ENCODE peak calls at places on chromosomes 7 and 10, in four cellular contexts. L is WTC11, X is K562, T is HepG2. N is an unnamed sample.

GRCh38 chr7:122100021-122100420 is 44.0 kb downstream of the AASS start:
- DNase-seq in L (no peak), X (no peak), T (no peak), N (no peak)

GRCh38 chr10:130243015-130243414 is 106.8 kb downstream of the GLRX3 start:
- DNase-seq in X (no peak), L (no peak), T (no peak), N (no peak)

GRCh38 chr7:12638851-12639467 is 48.5 kb upstream of the ARL4A start:
- DNase-seq in T (peak), L (no peak), X (peak), N (peak)

GRCh38 chr7:23346316-23346715 is 47.2 kb downstream of the MALSU1 start:
- DNase-seq in L (no peak), T (no peak), X (no peak), N (no peak)

GRCh38 chr7:7138897-7139296 is 43.4 kb upstream of the C1GALT1 start:
- DNase-seq in X (no peak), L (no peak), T (no peak), N (no peak)

GRCh38 chr7:150941351-150941982 is 36.7 kb downstream of the KCNH2 start:
- DNase-seq in L (no peak), X (no peak), T (no peak), N (no peak)

GRCh38 chr10:129934196-129934925 is 29.7 kb downstream of the EBF3 start:
- DNase-seq in T (no peak), X (no peak), L (no peak), N (no peak)

GRCh38 chr10:65291276-65291675 is 1634.6 kb upstream of the LRRTM3 start:
- DNase-seq in L (no peak), T (no peak), X (no peak), N (no peak)

GRCh38 chr10:61760943-61761824 is 98.5 kb downstream of the CABCOCO1 start:
- DNase-seq in T (no peak), X (no peak), L (no peak), N (no peak)

GRCh38 chr10:98790817-98791216 is 344.1 kb upstream of the HPS1 start:
- DNase-seq in L (no peak), X (peak), T (no peak), N (peak)

GRCh38 chr7:34121366-34121765 is 216.0 kb downstream of the BMPER start:
- DNase-seq in T (no peak), X (no peak), L (no peak), N (no peak)

GRCh38 chr10:48439581-48440041 is 133.1 kb downstream of the MAPK8 start:
- DNase-seq in X (peak), L (no peak), T (peak), N (no peak)

GRCh38 chr10:88245974-88246511 is 337.1 kb downstream of the RNLS start:
- DNase-seq in T (no peak), X (no peak), L (no peak), N (no peak)

GRCh38 chr7:142557971-142558582 is 191.2 kb upstream of the PRSS1 start:
- DNase-seq in X (peak), T (peak), L (peak), N (peak)

GRCh38 chr7:33432825-33433224 is 303.5 kb downstream of the BBS9 start:
- DNase-seq in T (no peak), X (no peak), L (no peak), N (no peak)

GRCh38 chr10:49767752-49768151 is 5.6 kb upstream of the OGDHL start:
- DNase-seq in X (no peak), T (no peak), L (peak), N (no peak)

GRCh38 chr10:72875250-72876055 is 18.1 kb upstream of the OIT3 start:
- DNase-seq in L (no peak), X (peak), T (peak), N (peak)

GRCh38 chr10:5142199-5142598 is 42.8 kb downstream of the AKR1C8 start:
- DNase-seq in T (peak), X (no peak), L (no peak), N (no peak)

GRCh38 chr7:105990726-105991465 is 27.8 kb downstream of the CDHR3 start:
- DNase-seq in X (peak), L (peak), T (no peak), N (no peak)

GRCh38 chr10:59968705-59969104 is 62.3 kb upstream of the CCDC6 start:
- DNase-seq in X (no peak), T (no peak), L (no peak), N (no peak)

GRCh38 chr10:58475322-58476277 is 37.1 kb upstream of the BICC1 start:
- DNase-seq in X (no peak), L (no peak), T (no peak), N (no peak)

GRCh38 chr10:55374060-55374459 is 573.0 kb upstream of the PCDH15 start:
- DNase-seq in L (no peak), T (peak), X (no peak), N (no peak)

GRCh38 chr10:132826524-132827422 is 40.8 kb upstream of the NKX6-2 start:
- DNase-seq in T (no peak), X (no peak), L (no peak), N (no peak)

GRCh38 chr7:148916186-148916585 is 32.1 kb upstream of the EZH2 start:
- DNase-seq in T (no peak), L (no peak), X (no peak), N (no peak)

GRCh38 chr10:58796242-58796641 is 283.6 kb downstream of the BICC1 start:
- DNase-seq in X (no peak), L (no peak), T (no peak), N (no peak)

GRCh38 chr10:117533507-117534281 is 8.9 kb upstream of the EMX2 start:
- DNase-seq in T (no peak), L (no peak), X (no peak), N (no peak)

GRCh38 chr10:28054211-28054888 is 55.5 kb upstream of the ODAD2 start:
- DNase-seq in L (no peak), T (no peak), X (no peak), N (no peak)

GRCh38 chr7:47047384-47047783 is 534.5 kb downstream of the TNS3 start:
- DNase-seq in L (no peak), T (no peak), X (no peak), N (no peak)

GRCh38 chr7:155167706-155168365 is 97.7 kb downstream of the HTR5A start:
- DNase-seq in L (no peak), X (no peak), T (no peak), N (no peak)

GRCh38 chr7:47979145-47979831 is at the start of gene HUS1:
- DNase-seq in T (peak), X (peak), L (peak), N (peak)

GRCh38 chr10:94630017-94630688 is 53.4 kb upstream of the CYP2C18 start:
- DNase-seq in T (peak), L (no peak), X (peak), N (peak)

GRCh38 chr7:5477126-5477525 is 53.5 kb upstream of the TNRC18 start:
- DNase-seq in L (no peak), X (no peak), T (no peak), N (no peak)

GRCh38 chr10:88810196-88810961 is 7.8 kb downstream of the LIPM start:
- DNase-seq in X (peak), T (peak), L (no peak), N (peak)

GRCh38 chr7:110010379-110010778 is 1080.5 kb upstream of the LRRN3 start:
- DNase-seq in T (peak), L (peak), X (no peak), N (no peak)

GRCh38 chr10:20970708-20971107 is 73.6 kb upstream of the NEBL start:
- DNase-seq in L (no peak), T (no peak), X (no peak), N (no peak)
- TF ChIP-seq ESRRA in L (no peak), T (no peak), X (no peak), N (no peak)

DNA sequence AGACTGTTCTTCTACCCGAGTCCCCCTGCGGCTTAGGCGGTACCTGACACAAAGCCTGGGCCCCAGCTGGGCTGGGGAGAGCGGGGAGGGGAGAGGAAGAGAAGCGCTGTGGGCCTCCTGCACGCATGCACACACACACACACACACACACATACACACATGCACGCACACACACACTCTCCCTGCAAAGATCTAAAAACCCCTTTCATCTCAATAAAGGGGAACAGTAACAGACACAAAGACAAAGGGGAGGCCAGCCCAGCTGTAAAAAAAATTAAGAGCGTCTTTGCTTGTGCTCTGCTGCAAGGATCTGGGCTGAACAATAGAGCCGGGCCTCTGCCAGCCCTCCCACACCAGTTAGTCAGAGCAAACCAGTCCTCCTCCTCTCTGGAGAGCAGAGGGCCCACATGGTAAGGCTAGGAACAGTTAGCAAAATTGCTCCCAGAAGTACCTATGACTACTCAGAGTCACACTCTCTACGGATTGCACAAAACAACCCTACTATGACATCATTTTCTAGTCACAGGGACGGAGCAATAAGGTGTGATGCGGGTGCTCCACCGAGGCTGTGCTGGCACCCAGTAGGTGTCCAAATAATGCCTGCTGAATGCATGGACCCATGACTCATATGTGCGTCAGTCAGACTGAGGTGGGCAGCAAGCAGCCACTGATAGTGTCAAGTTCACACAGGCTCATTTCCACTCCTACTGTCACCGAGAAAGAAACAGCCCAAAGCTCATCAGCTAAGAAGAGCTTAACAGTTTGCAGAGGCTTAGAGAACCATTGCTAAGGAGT is 9.2 kb downstream of the ITPRIP start:
- DNase-seq in T (peak), L (no peak), X (peak), N (peak)
- TF ChIP-seq ESRRA in T (no peak), L (no peak), X (no peak), N (no peak)

GRCh38 chr7:28356619-28357018 is 55.7 kb upstream of the CREB5 start:
- DNase-seq in T (no peak), L (no peak), X (no peak), N (no peak)

GRCh38 chr7:28355553-28356319 is 56.6 kb upstream of the CREB5 start:
- DNase-seq in L (no peak), X (no peak), T (no peak), N (no peak)

GRCh38 chr7:28358423-28358868 is 53.9 kb upstream of the CREB5 start:
- DNase-seq in L (no peak), T (no peak), X (no peak), N (peak)

GRCh38 chr7:28351450-28351849 is 60.9 kb upstream of the CREB5 start:
- DNase-seq in L (no peak), X (no peak), T (no peak), N (no peak)

DNA sequence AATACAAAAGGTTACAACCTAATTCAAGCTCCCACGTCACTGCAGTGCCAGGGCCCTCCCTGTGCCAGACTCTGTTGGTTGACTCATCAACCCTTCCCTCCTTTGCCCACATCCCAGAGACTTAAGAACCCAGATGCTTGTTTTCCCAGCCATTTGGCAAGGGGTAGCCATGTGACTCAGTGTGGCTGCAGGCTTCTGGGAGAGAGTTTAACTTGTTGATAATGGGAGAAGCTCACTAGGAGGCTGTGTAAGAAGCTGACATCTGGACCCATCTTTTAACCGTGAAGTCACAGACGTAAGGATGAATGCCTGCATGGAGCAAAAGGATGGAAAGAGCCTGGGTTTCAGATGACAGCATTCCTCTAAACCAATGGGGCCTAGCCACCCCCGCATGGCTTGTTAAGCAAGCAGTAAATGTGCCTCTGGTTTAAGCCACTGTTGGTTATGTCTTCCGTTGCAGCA is 57.7 kb upstream of the CREB5 start:
- DNase-seq in X (no peak), L (no peak), T (no peak), N (peak)
- TF ChIP-seq ESRRA in X (no peak), L (no peak), T (no peak), N (no peak)

DNA sequence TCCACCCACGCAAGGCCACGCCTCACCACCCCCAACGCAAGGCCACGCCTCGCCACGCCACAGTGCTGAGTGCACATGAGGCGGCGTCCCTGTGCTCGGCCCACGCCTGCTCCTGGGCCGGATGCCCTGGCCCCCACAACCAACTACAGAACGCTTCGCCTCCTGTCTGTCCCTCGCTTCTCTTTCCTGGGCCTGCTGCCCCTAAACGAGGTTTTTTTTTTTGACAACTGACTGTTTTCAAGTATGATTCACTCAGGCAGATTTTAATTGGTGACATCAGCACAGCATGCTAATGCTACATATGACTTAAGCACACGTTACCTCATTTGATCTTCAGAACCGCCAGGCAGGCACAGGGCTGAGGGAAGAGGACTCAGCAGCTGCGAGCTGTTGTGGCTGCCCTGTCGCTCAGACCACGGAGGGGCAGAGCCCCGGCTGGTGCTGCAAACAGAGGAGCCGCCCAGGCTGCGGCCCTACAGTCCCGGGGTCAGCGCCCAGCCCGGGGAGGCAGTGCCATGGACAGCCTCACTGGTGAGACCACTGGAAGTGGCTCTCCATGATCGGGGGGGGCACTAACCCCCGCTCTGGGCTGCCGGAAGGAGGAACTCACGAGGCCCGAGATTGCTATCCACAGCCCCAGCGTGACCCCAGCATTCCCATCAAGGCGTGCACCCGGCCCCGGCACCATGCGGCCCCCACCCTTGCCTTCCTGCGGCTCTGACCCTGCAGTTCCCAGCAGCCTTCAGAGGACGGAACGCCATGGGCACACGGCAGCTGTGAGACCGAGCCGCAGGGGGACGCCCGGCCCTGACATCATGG is 212.8 kb downstream of the MAD1L1 start:
- DNase-seq in L (no peak), T (no peak), X (peak), N (no peak)
- TF ChIP-seq ESRRA in L (no peak), T (no peak), X (no peak), N (no peak)

GRCh38 chr7:35736725-35737124 is 41.8 kb upstream of the HERPUD2 start:
- DNase-seq in X (no peak), T (peak), L (no peak), N (peak)
- TF ChIP-seq ESRRA in X (no peak), T (no peak), L (no peak), N (no peak)

GRCh38 chr7:132381742-132382472 is 194.4 kb downstream of the PLXNA4 start:
- DNase-seq in T (peak), L (no peak), X (no peak), N (no peak)

GRCh38 chr7:132377703-132378584 is 198.3 kb downstream of the PLXNA4 start:
- DNase-seq in T (no peak), L (no peak), X (no peak), N (no peak)

GRCh38 chr7:132377043-132377442 is 199.2 kb downstream of the PLXNA4 start:
- DNase-seq in X (no peak), L (no peak), T (no peak), N (no peak)

GRCh38 chr7:132379292-132379691 is 197.0 kb downstream of the PLXNA4 start:
- DNase-seq in L (no peak), X (no peak), T (no peak), N (no peak)

GRCh38 chr7:132380065-132380464 is 196.2 kb downstream of the PLXNA4 start:
- DNase-seq in L (no peak), X (no peak), T (peak), N (no peak)
- TF ChIP-seq ESRRA in L (no peak), X (no peak), T (no peak), N (no peak)

DNA sequence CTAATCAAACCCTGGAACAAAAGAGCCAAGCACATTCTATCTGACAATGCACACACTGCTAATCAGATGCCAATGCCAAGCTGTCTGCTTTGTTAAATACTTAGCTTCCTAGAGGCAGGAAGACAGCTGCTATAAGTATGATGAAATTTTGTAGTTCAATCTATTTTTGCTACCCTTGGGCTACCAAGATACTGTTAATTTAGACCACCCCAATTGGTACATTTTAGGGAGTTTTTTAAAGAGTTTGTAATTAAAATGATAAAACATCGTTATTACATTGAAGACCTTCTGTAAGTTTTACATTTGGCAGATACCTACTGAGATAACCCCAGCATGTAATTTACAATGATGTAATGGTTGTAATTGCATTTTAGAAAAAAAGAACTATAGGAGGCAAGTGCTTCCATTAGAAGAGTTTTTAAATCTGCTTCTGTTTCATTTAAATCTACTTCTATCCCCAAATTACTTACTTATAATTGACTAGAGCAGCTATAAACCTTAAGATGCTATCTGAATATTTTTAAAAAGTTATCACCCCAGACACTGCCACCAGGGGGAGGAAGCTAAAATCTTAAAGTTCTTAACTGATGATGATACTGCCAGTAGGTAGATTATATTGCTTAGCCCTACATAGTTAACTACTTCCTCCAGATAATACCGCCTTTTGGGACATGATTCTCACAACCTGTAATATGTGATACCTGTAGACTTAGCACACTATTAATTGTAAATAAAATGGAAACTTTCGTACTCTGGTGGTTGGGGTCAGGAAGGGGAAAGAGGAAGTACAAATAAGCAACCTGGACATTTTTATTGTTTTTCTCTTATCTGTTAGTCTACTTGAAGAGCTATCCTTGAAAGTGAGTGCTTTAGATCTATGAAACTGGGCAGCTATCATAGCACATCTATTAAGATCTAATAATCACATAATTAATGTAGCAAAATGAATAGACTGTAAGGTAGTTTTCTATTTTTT is 268.8 kb downstream of the ADK start:
- DNase-seq in T (no peak), X (peak), L (no peak), N (peak)
- TF ChIP-seq ESRRA in T (no peak), X (no peak), L (no peak), N (no peak)

GRCh38 chr10:19014034-19014433 is 34.6 kb upstream of the MALRD1 start:
- DNase-seq in L (no peak), T (no peak), X (no peak), N (no peak)
- TF ChIP-seq ESRRA in L (no peak), T (no peak), X (no peak), N (no peak)

DNA sequence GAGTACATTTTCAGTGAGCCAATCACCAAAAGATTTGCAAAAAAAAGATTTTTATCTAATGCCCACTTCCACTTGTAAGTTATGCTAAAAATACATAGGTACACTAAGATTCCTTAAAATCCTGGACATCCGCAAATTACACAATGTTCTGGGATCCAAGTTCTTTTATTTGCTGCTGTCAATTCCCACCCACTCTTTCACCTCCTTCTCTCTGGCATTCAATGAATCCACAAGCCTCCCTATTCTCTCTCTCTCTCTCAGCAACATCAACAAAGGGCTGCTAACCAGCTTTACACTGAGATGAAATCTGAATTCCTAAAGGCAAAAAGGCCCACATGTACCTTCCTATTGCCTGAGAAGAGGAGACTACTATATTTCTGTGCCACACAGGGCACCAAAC is 99.9 kb downstream of the ARMH3 start:
- DNase-seq in L (no peak), T (no peak), X (no peak), N (no peak)
- TF ChIP-seq ESRRA in L (no peak), T (no peak), X (no peak), N (no peak)